ENCODE peak calls at places on chromosomes 16 and 17, in six cellular contexts. N is cerebellar nuclear complex, V is NCI-H2081, G is RCC 7860, D is cardiac muscle cell, Q is lung microvascular endothelial cell. E is an unnamed sample.

GRCh38 chr17:234163-235047 is 53.0 kb upstream of the DOC2B start:
- DNase-seq in N (no peak), V (no peak), G (no peak), Q (peak; percentile 45), D (no peak), E (no peak)

GRCh38 chr17:46949291-46950174 is 26.6 kb downstream of the GOSR2 start:
- DNase-seq in N (peak; percentile 46), G (no peak), Q (no peak), D (no peak), V (no peak), E (no peak)

GRCh38 chr16:54233626-54234025 is 53.0 kb downstream of the IRX3 start:
- DNase-seq in D (no peak), Q (no peak), N (no peak), G (no peak), V (no peak), E (no peak)

GRCh38 chr17:9195961-9196668 is 174.8 kb downstream of the NTN1 start:
- DNase-seq in N (no peak), Q (no peak), V (no peak), G (no peak), D (peak; percentile 44), E (no peak)

GRCh38 chr16:19375561-19376158 is 42.0 kb upstream of the TMC5 start:
- DNase-seq in N (no peak), D (peak; percentile 59), V (peak; percentile 41), G (peak; percentile 34), Q (peak; percentile 73), E (peak; percentile 39)

GRCh38 chr17:47099451-47099986 is 89.6 kb downstream of the CDC27 start:
- DNase-seq in D (no peak), V (no peak), N (no peak), G (no peak), Q (no peak), E (no peak)

GRCh38 chr17:65594585-65594940 is 33.1 kb upstream of the AXIN2 start:
- DNase-seq in G (no peak), Q (no peak), D (no peak), V (no peak), N (no peak), E (no peak)

GRCh38 chr17:4833941-4834501 is 881 bp downstream of the MINK1 start:
- DNase-seq in G (peak; percentile 5), N (no peak), Q (peak; percentile 60), V (no peak), D (peak; percentile 58), E (no peak)

GRCh38 chr17:16488572-16488997 is 3.4 kb downstream of the LRRC75A start:
- DNase-seq in N (no peak), D (peak; percentile 59), G (no peak), Q (no peak), V (no peak), E (no peak)

GRCh38 chr17:34670618-34671017 is 91.2 kb downstream of the TMEM132E start:
- DNase-seq in Q (no peak), N (no peak), D (no peak), V (no peak), G (no peak), E (no peak)

GRCh38 chr16:1771072-1771863 is at the start of gene NME3:
- DNase-seq in G (no peak), V (peak; percentile 39), Q (peak; percentile 65), D (peak; percentile 69), N (no peak), E (no peak)

GRCh38 chr17:82231562-82232321 is 2.9 kb downstream of the SLC16A3 start:
- DNase-seq in G (peak; percentile 87), Q (peak; percentile 53), V (no peak), N (no peak), D (peak; percentile 57), E (no peak)

GRCh38 chr17:50062323-50063243 is 6.7 kb downstream of the ITGA3 start:
- DNase-seq in V (no peak), Q (peak; percentile 74), D (peak; percentile 24), N (no peak), G (peak; percentile 99), E (no peak)

GRCh38 chr16:44655-45054 is 8.8 kb downstream of the POLR3K start:
- DNase-seq in G (no peak), V (no peak), Q (no peak), D (no peak), N (no peak), E (no peak)

GRCh38 chr17:8925808-8926207 is 39.7 kb downstream of the PIK3R5 start:
- DNase-seq in N (no peak), Q (no peak), G (no peak), V (no peak), D (no peak), E (no peak)

GRCh38 chr17:56652608-56653007 is 59.1 kb downstream of the NOG start:
- DNase-seq in N (no peak), V (no peak), D (no peak), Q (no peak), G (no peak), E (no peak)

GRCh38 chr17:30388321-30389179 is 9.8 kb downstream of the CPD start:
- DNase-seq in G (no peak), N (no peak), Q (no peak), D (no peak), V (no peak), E (no peak)

GRCh38 chr16:14005335-14005734 is 65.8 kb upstream of the MRTFB start:
- DNase-seq in G (no peak), Q (no peak), V (no peak), N (no peak), D (no peak), E (no peak)

GRCh38 chr17:62876664-62877411 is 68.7 kb upstream of the MARCHF10 start:
- DNase-seq in G (no peak), Q (no peak), V (no peak), N (no peak), D (no peak), E (no peak)

GRCh38 chr17:79923974-79924638 is 84.9 kb upstream of the CBX4 start:
- DNase-seq in N (no peak), V (no peak), D (peak; percentile 83), G (no peak), Q (peak; percentile 41), E (peak; percentile 65)

GRCh38 chr16:23371368-23371767 is 69.3 kb downstream of the SCNN1B start:
- DNase-seq in Q (no peak), N (no peak), D (no peak), V (no peak), G (no peak), E (no peak)

E was measured in NCI-H1930.